ENCODE peak calls at places on chromosomes 5 and 9, in five cellular contexts. One of them, this sample, is unnamed.

GRCh38 chr9:105290401-105290800 is 46.0 kb downstream of the SLC44A1 start:
- DNase-seq in HEK293T: no peak
- DNase-seq in activated T-helper 1 cell treated with Interleukin-2 at 50 U/mL for 16 hours: no peak
- DNase-seq in HT-29: peak; percentile 59
- DNase-seq in neural crest cell: no peak
- DNase-seq in this sample: no peak

GRCh38 chr9:78985084-78985738 is 586.6 kb upstream of the TLE4 start:
- DNase-seq in HT-29: no peak
- DNase-seq in neural crest cell: no peak
- DNase-seq in HEK293T: no peak
- DNase-seq in activated T-helper 1 cell treated with Interleukin-2 at 50 U/mL for 16 hours: no peak
- DNase-seq in this sample: no peak

GRCh38 chr9:61670616-61671015 is 480.8 kb downstream of the SPATA31A7 start:
- DNase-seq in activated T-helper 1 cell treated with Interleukin-2 at 50 U/mL for 16 hours: no peak
- DNase-seq in neural crest cell: no peak
- DNase-seq in HT-29: no peak
- DNase-seq in HEK293T: no peak
- DNase-seq in this sample: no peak

GRCh38 chr5:157918811-157919742 is 60.1 kb upstream of the CLINT1 start:
- DNase-seq in HEK293T: no peak
- DNase-seq in HT-29: peak; percentile 71
- DNase-seq in neural crest cell: no peak
- DNase-seq in activated T-helper 1 cell treated with Interleukin-2 at 50 U/mL for 16 hours: no peak
- DNase-seq in this sample: no peak

GRCh38 chr5:67095346-67095871 is 101.2 kb downstream of the CD180 start:
- DNase-seq in neural crest cell: no peak
- DNase-seq in HT-29: peak; percentile 37
- DNase-seq in activated T-helper 1 cell treated with Interleukin-2 at 50 U/mL for 16 hours: no peak
- DNase-seq in HEK293T: no peak
- DNase-seq in this sample: no peak

GRCh38 chr9:122176916-122177315 is 17.2 kb downstream of the MORN5 start:
- DNase-seq in HEK293T: no peak
- DNase-seq in HT-29: no peak
- DNase-seq in activated T-helper 1 cell treated with Interleukin-2 at 50 U/mL for 16 hours: no peak
- DNase-seq in neural crest cell: no peak
- DNase-seq in this sample: no peak

GRCh38 chr5:147359551-147359950 is 124.7 kb downstream of the STK32A start:
- DNase-seq in HT-29: no peak
- DNase-seq in HEK293T: no peak
- DNase-seq in activated T-helper 1 cell treated with Interleukin-2 at 50 U/mL for 16 hours: no peak
- DNase-seq in neural crest cell: no peak
- DNase-seq in this sample: no peak

GRCh38 chr5:158407801-158408200 is 548.9 kb upstream of the CLINT1 start:
- DNase-seq in activated T-helper 1 cell treated with Interleukin-2 at 50 U/mL for 16 hours: no peak
- DNase-seq in neural crest cell: no peak
- DNase-seq in HEK293T: no peak
- DNase-seq in HT-29: no peak
- DNase-seq in this sample: no peak

GRCh38 chr5:102959055-102959454 is 160.9 kb downstream of the GIN1 start:
- DNase-seq in activated T-helper 1 cell treated with Interleukin-2 at 50 U/mL for 16 hours: no peak
- DNase-seq in neural crest cell: no peak
- DNase-seq in HT-29: no peak
- DNase-seq in HEK293T: no peak
- DNase-seq in this sample: no peak

GRCh38 chr5:163838738-163839137 is 333.3 kb downstream of the MAT2B start:
- DNase-seq in neural crest cell: no peak
- DNase-seq in HEK293T: no peak
- DNase-seq in activated T-helper 1 cell treated with Interleukin-2 at 50 U/mL for 16 hours: no peak
- DNase-seq in HT-29: no peak
- DNase-seq in this sample: no peak

GRCh38 chr5:180156141-180156540 is 52.9 kb downstream of the RASGEF1C start:
- DNase-seq in neural crest cell: no peak
- DNase-seq in HT-29: no peak
- DNase-seq in HEK293T: no peak
- DNase-seq in activated T-helper 1 cell treated with Interleukin-2 at 50 U/mL for 16 hours: no peak
- DNase-seq in this sample: no peak

GRCh38 chr9:97803167-97804058 is 49.6 kb upstream of the FOXE1 start:
- DNase-seq in activated T-helper 1 cell treated with Interleukin-2 at 50 U/mL for 16 hours: peak; percentile 70
- DNase-seq in HEK293T: peak; percentile 90
- DNase-seq in HT-29: peak; percentile 78
- DNase-seq in neural crest cell: peak; percentile 55
- DNase-seq in this sample: peak; percentile 69

GRCh38 chr5:135033026-135033861 is 784 bp downstream of the PITX1 start:
- DNase-seq in neural crest cell: no peak
- DNase-seq in HT-29: peak; percentile 61
- DNase-seq in HEK293T: peak; percentile 49
- DNase-seq in activated T-helper 1 cell treated with Interleukin-2 at 50 U/mL for 16 hours: no peak
- DNase-seq in this sample: no peak

GRCh38 chr9:125785187-125785840 is 38.1 kb downstream of the PBX3 start:
- DNase-seq in HEK293T: no peak
- DNase-seq in neural crest cell: no peak
- DNase-seq in activated T-helper 1 cell treated with Interleukin-2 at 50 U/mL for 16 hours: no peak
- DNase-seq in HT-29: no peak
- DNase-seq in this sample: no peak

GRCh38 chr5:173631478-173631877 is 15.0 kb upstream of the BOD1 start:
- DNase-seq in neural crest cell: no peak
- DNase-seq in activated T-helper 1 cell treated with Interleukin-2 at 50 U/mL for 16 hours: no peak
- DNase-seq in HT-29: no peak
- DNase-seq in HEK293T: no peak
- DNase-seq in this sample: no peak

GRCh38 chr9:130626249-130626982 is 38.0 kb upstream of the PRDM12 start:
- DNase-seq in neural crest cell: peak; percentile 22
- DNase-seq in HEK293T: peak; percentile 32
- DNase-seq in activated T-helper 1 cell treated with Interleukin-2 at 50 U/mL for 16 hours: no peak
- DNase-seq in HT-29: no peak
- DNase-seq in this sample: no peak

GRCh38 chr5:79489773-79490172 is 24.2 kb downstream of the HOMER1 start:
- DNase-seq in HT-29: no peak
- DNase-seq in HEK293T: no peak
- DNase-seq in neural crest cell: no peak
- DNase-seq in activated T-helper 1 cell treated with Interleukin-2 at 50 U/mL for 16 hours: no peak
- DNase-seq in this sample: no peak

GRCh38 chr5:82912462-82912861 is 164.7 kb downstream of the TMEM167A start:
- DNase-seq in HT-29: no peak
- DNase-seq in neural crest cell: no peak
- DNase-seq in HEK293T: no peak
- DNase-seq in activated T-helper 1 cell treated with Interleukin-2 at 50 U/mL for 16 hours: no peak
- DNase-seq in this sample: no peak

GRCh38 chr9:99565203-99565602 is 256.5 kb upstream of the NR4A3 start:
- DNase-seq in activated T-helper 1 cell treated with Interleukin-2 at 50 U/mL for 16 hours: no peak
- DNase-seq in HT-29: no peak
- DNase-seq in HEK293T: no peak
- DNase-seq in neural crest cell: no peak
- DNase-seq in this sample: no peak

GRCh38 chr9:130174025-130174424 is 1.8 kb downstream of the NCS1 start:
- DNase-seq in HT-29: no peak
- DNase-seq in activated T-helper 1 cell treated with Interleukin-2 at 50 U/mL for 16 hours: no peak
- DNase-seq in neural crest cell: no peak
- DNase-seq in HEK293T: no peak
- DNase-seq in this sample: no peak

GRCh38 chr9:134419684-134420076 is 93.4 kb downstream of the RXRA start:
- DNase-seq in neural crest cell: no peak
- DNase-seq in HT-29: no peak
- DNase-seq in activated T-helper 1 cell treated with Interleukin-2 at 50 U/mL for 16 hours: no peak
- DNase-seq in HEK293T: peak; percentile 65
- DNase-seq in this sample: no peak

GRCh38 chr9:35042081-35042604 is 30.3 kb downstream of the VCP start:
- DNase-seq in activated T-helper 1 cell treated with Interleukin-2 at 50 U/mL for 16 hours: no peak
- DNase-seq in neural crest cell: no peak
- DNase-seq in HT-29: no peak
- DNase-seq in HEK293T: no peak
- DNase-seq in this sample: no peak

GRCh38 chr5:34416501-34417008 is 239.6 kb upstream of the RAI14 start:
- DNase-seq in HT-29: no peak
- DNase-seq in activated T-helper 1 cell treated with Interleukin-2 at 50 U/mL for 16 hours: no peak
- DNase-seq in HEK293T: no peak
- DNase-seq in neural crest cell: no peak
- DNase-seq in this sample: no peak

GRCh38 chr5:88883566-88884434 is 816 bp upstream of the MEF2C start:
- DNase-seq in HEK293T: peak; percentile 62
- DNase-seq in neural crest cell: peak; percentile 50
- DNase-seq in activated T-helper 1 cell treated with Interleukin-2 at 50 U/mL for 16 hours: no peak
- DNase-seq in HT-29: peak; percentile 53
- DNase-seq in this sample: no peak

GRCh38 chr5:77518304-77518703 is 26.2 kb upstream of the WDR41 start:
- DNase-seq in activated T-helper 1 cell treated with Interleukin-2 at 50 U/mL for 16 hours: no peak
- DNase-seq in HT-29: peak; percentile 22
- DNase-seq in HEK293T: peak; percentile 15
- DNase-seq in neural crest cell: no peak
- DNase-seq in this sample: no peak

GRCh38 chr5:151345808-151346478 is 1.4 kb downstream of the SLC36A2 start:
- DNase-seq in HT-29: no peak
- DNase-seq in neural crest cell: no peak
- DNase-seq in activated T-helper 1 cell treated with Interleukin-2 at 50 U/mL for 16 hours: no peak
- DNase-seq in HEK293T: no peak
- DNase-seq in this sample: no peak

GRCh38 chr5:77885501-77885900 is 109.4 kb upstream of the TBCA start:
- DNase-seq in HT-29: no peak
- DNase-seq in activated T-helper 1 cell treated with Interleukin-2 at 50 U/mL for 16 hours: no peak
- DNase-seq in neural crest cell: no peak
- DNase-seq in HEK293T: no peak
- DNase-seq in this sample: no peak

GRCh38 chr5:3456121-3456681 is 139.4 kb upstream of the IRX1 start:
- DNase-seq in activated T-helper 1 cell treated with Interleukin-2 at 50 U/mL for 16 hours: no peak
- DNase-seq in HEK293T: no peak
- DNase-seq in neural crest cell: no peak
- DNase-seq in HT-29: no peak
- DNase-seq in this sample: no peak

GRCh38 chr5:127031147-127031862 is 947 bp upstream of the MARCHF3 start:
- DNase-seq in HT-29: no peak
- DNase-seq in neural crest cell: no peak
- DNase-seq in activated T-helper 1 cell treated with Interleukin-2 at 50 U/mL for 16 hours: no peak
- DNase-seq in HEK293T: peak; percentile 25
- DNase-seq in this sample: peak; percentile 11

GRCh38 chr5:122415481-122416120 is 103.6 kb downstream of the SNCAIP start:
- DNase-seq in HEK293T: peak; percentile 68
- DNase-seq in HT-29: peak; percentile 79
- DNase-seq in neural crest cell: peak; percentile 47
- DNase-seq in activated T-helper 1 cell treated with Interleukin-2 at 50 U/mL for 16 hours: no peak
- DNase-seq in this sample: no peak

GRCh38 chr9:127927457-127928231 is 2.9 kb downstream of the PIP5KL1 start:
- DNase-seq in HEK293T: no peak
- DNase-seq in neural crest cell: no peak
- DNase-seq in activated T-helper 1 cell treated with Interleukin-2 at 50 U/mL for 16 hours: peak; percentile 61
- DNase-seq in HT-29: peak; percentile 54
- DNase-seq in this sample: peak; percentile 67

GRCh38 chr5:170522211-170523128 is 18.6 kb downstream of the KCNIP1 start:
- DNase-seq in HEK293T: no peak
- DNase-seq in HT-29: no peak
- DNase-seq in neural crest cell: no peak
- DNase-seq in activated T-helper 1 cell treated with Interleukin-2 at 50 U/mL for 16 hours: no peak
- DNase-seq in this sample: no peak

GRCh38 chr9:110655723-110656641 is 12.6 kb upstream of the MUSK start:
- DNase-seq in neural crest cell: no peak
- DNase-seq in HT-29: no peak
- DNase-seq in activated T-helper 1 cell treated with Interleukin-2 at 50 U/mL for 16 hours: no peak
- DNase-seq in HEK293T: no peak
- DNase-seq in this sample: no peak

GRCh38 chr5:74382864-74383618 is 257.5 kb downstream of the ENC1 start:
- DNase-seq in activated T-helper 1 cell treated with Interleukin-2 at 50 U/mL for 16 hours: no peak
- DNase-seq in HEK293T: peak; percentile 27
- DNase-seq in neural crest cell: no peak
- DNase-seq in HT-29: no peak
- DNase-seq in this sample: no peak

GRCh38 chr9:98517710-98518109 is 191.0 kb downstream of the GABBR2 start:
- DNase-seq in HT-29: no peak
- DNase-seq in neural crest cell: no peak
- DNase-seq in activated T-helper 1 cell treated with Interleukin-2 at 50 U/mL for 16 hours: no peak
- DNase-seq in HEK293T: no peak
- DNase-seq in this sample: no peak

This sample was measured in activated T-helper 9 cell treated with anti-CD3 and anti-CD28 coated beads, Interleukin-2, amount 50 U/mL, for 16 hours.